ENCODE peak calls at places on chromosomes 7 and 10, in ten cellular contexts. J is mucosa of descending colon, O is NCI-H345, Y is ELF-1, K is G401, H is RWPE2, W is endothelial cell, B is activated B cell treated with CpG ODN at 0.5 μM for 24 hours, C is NCI-H2081, N is H7. D is an unnamed sample.

GRCh38 chr7:66140924-66141323 is 26.3 kb downstream of the CRCP start:
- DNase-seq in J (no peak), O (peak), Y (peak), K (peak), H (no peak), W (peak), B (no peak), C (peak), N (peak), D (peak)

GRCh38 chr7:47298636-47299035 is 283.3 kb downstream of the TNS3 start:
- DNase-seq in J (no peak), O (no peak), Y (no peak), K (no peak), H (no peak), W (no peak), B (no peak), C (no peak), N (no peak), D (no peak)

GRCh38 chr10:13945760-13946460 is 359.1 kb downstream of the PRPF18 start:
- DNase-seq in J (no peak), O (no peak), Y (peak), K (peak), H (no peak), W (peak), B (no peak), C (no peak), N (no peak), D (no peak)

GRCh38 chr7:151313857-151314256 is 27.8 kb upstream of the NUB1 start:
- DNase-seq in J (no peak), O (no peak), Y (no peak), K (peak), H (no peak), W (no peak), B (no peak), C (no peak), N (no peak), D (no peak)

GRCh38 chr10:79453392-79453791 is 8.0 kb upstream of the ZCCHC24 start:
- DNase-seq in J (no peak), O (no peak), Y (no peak), K (no peak), H (no peak), W (no peak), B (no peak), C (no peak), N (no peak), D (no peak)

GRCh38 chr10:3740157-3740871 is 44.7 kb downstream of the KLF6 start:
- DNase-seq in J (no peak), O (no peak), Y (no peak), K (no peak), H (no peak), W (no peak), B (no peak), C (no peak), N (no peak), D (no peak)

GRCh38 chr7:157432541-157432956 is 95.7 kb downstream of the DNAJB6 start:
- DNase-seq in J (peak), O (peak), Y (peak), K (peak), H (peak), W (peak), B (no peak), C (peak), N (peak), D (no peak)

GRCh38 chr10:103676851-103677417 is 178.4 kb downstream of the SH3PXD2A start:
- DNase-seq in J (no peak), O (no peak), Y (peak), K (no peak), H (no peak), W (no peak), B (no peak), C (no peak), N (no peak), D (no peak)

GRCh38 chr10:104925232-104925851 is 284.3 kb downstream of the SORCS3 start:
- DNase-seq in J (no peak), O (peak), Y (peak), K (peak), H (no peak), W (peak), B (no peak), C (no peak), N (peak), D (peak)

GRCh38 chr10:102799691-102800435 is 37.4 kb downstream of the CYP17A1 start:
- DNase-seq in J (no peak), O (no peak), Y (no peak), K (no peak), H (no peak), W (no peak), B (no peak), C (no peak), N (no peak), D (no peak)

GRCh38 chr7:1144269-1144771 is 15.7 kb downstream of the ZFAND2A start:
- DNase-seq in J (peak), O (no peak), Y (no peak), K (peak), H (no peak), W (no peak), B (no peak), C (peak), N (peak), D (no peak)

GRCh38 chr10:74813860-74814259 is 12.5 kb upstream of the KAT6B start:
- DNase-seq in J (no peak), O (no peak), Y (no peak), K (no peak), H (no peak), W (no peak), B (no peak), C (no peak), N (peak), D (no peak)

GRCh38 chr10:43249151-43249961 is 17.5 kb downstream of the RASGEF1A start:
- DNase-seq in J (no peak), O (no peak), Y (no peak), K (no peak), H (peak), W (no peak), B (peak), C (no peak), N (peak), D (peak)

GRCh38 chr7:46281071-46281470 is 360.0 kb upstream of the IGFBP3 start:
- DNase-seq in J (no peak), O (no peak), Y (no peak), K (no peak), H (no peak), W (no peak), B (no peak), C (no peak), N (no peak), D (no peak)

GRCh38 chr7:149772821-149773425 is 465 bp downstream of the ZNF467 start:
- DNase-seq in J (peak), O (peak), Y (no peak), K (no peak), H (no peak), W (peak), B (peak), C (peak), N (peak), D (peak)